ENCODE peak calls at places on chromosomes 13 and 19, in ten cellular contexts. S is neural progenitor cell, Q is tibial artery, K is breast epithelium, B is stomach, T is ovary, Y is AG04450, H is psoas muscle, P is fibroblast of lung, I is choroid plexus epithelial cell. W is an unnamed sample.

GRCh38 chr19:33234092-33234491 is 8.4 kb upstream of the SLC7A10 start:
- DNase-seq in S (no peak), Q (no peak), K (no peak), B (no peak), T (no peak), Y (no peak), H (no peak), P (no peak), I (no peak), W (no peak)

GRCh38 chr13:98775844-98776598 is 23.5 kb upstream of the SLC15A1 start:
- DNase-seq in S (no peak), Q (no peak), K (no peak), B (peak), T (no peak), Y (no peak), H (no peak), P (peak), I (peak), W (no peak)

GRCh38 chr19:55032170-55032569 is 5.9 kb downstream of the GP6 start:
- DNase-seq in S (no peak), Q (no peak), K (no peak), B (no peak), T (no peak), Y (no peak), H (no peak), P (no peak), I (no peak), W (no peak)

GRCh38 chr19:3950871-3951861 is 18.3 kb downstream of the NMRK2 start:
- DNase-seq in S (no peak), Q (peak), K (no peak), B (no peak), T (no peak), Y (no peak), H (peak), P (peak), I (no peak), W (no peak)

GRCh38 chr19:35008891-35009341 is 8.8 kb downstream of the GRAMD1A start:
- DNase-seq in S (no peak), Q (no peak), K (no peak), B (no peak), T (no peak), Y (no peak), H (no peak), P (no peak), I (no peak), W (no peak)

GRCh38 chr19:3284759-3285646 is 60.5 kb downstream of the CELF5 start:
- DNase-seq in S (peak), Q (no peak), K (peak), B (peak), T (peak), Y (peak), H (peak), P (peak), I (peak), W (no peak)

GRCh38 chr19:47861630-47862029 is 2.6 kb downstream of the TPRX2 start:
- DNase-seq in S (no peak), Q (no peak), K (no peak), B (no peak), T (no peak), Y (no peak), H (no peak), P (no peak), I (no peak), W (no peak)

GRCh38 chr13:51943721-51944120 is 67.5 kb downstream of the ATP7B start:
- DNase-seq in S (no peak), Q (no peak), K (no peak), B (no peak), T (no peak), Y (no peak), H (no peak), P (no peak), I (no peak), W (no peak)

GRCh38 chr19:16330811-16331690 is 6.4 kb downstream of the KLF2 start:
- DNase-seq in S (no peak), Q (no peak), K (no peak), B (no peak), T (no peak), Y (no peak), H (no peak), P (no peak), I (no peak), W (no peak)

GRCh38 chr13:28532226-28533048 is 37.5 kb upstream of the FLT1 start:
- DNase-seq in S (peak), Q (no peak), K (no peak), B (no peak), T (no peak), Y (no peak), H (peak), P (no peak), I (peak), W (no peak)

GRCh38 chr13:20142019-20142926 is 18.6 kb downstream of the GJA3 start:
- DNase-seq in S (no peak), Q (no peak), K (no peak), B (no peak), T (no peak), Y (no peak), H (no peak), P (no peak), I (no peak), W (no peak)

GRCh38 chr19:51311388-51312257 is at the start of gene IGLON5:
- DNase-seq in S (peak), Q (no peak), K (no peak), B (no peak), T (no peak), Y (no peak), H (no peak), P (no peak), I (no peak), W (no peak)

GRCh38 chr13:38514575-38514974 is 164.9 kb downstream of the UFM1 start:
- DNase-seq in S (no peak), Q (no peak), K (no peak), B (no peak), T (no peak), Y (no peak), H (no peak), P (no peak), I (no peak), W (no peak)

GRCh38 chr19:51034704-51035103 is at the start of gene KLK12:
- DNase-seq in S (no peak), Q (no peak), K (no peak), B (no peak), T (no peak), Y (no peak), H (no peak), P (no peak), I (no peak), W (no peak)

GRCh38 chr19:19410553-19411550 is 5.4 kb downstream of the GATAD2A start:
- DNase-seq in S (no peak), Q (no peak), K (no peak), B (no peak), T (no peak), Y (no peak), H (no peak), P (no peak), I (no peak), W (no peak)

GRCh38 chr13:87661471-87661870 is 9.7 kb upstream of the SLITRK5 start:
- DNase-seq in S (no peak), Q (no peak), K (no peak), B (no peak), T (no peak), Y (no peak), H (no peak), P (peak), I (peak), W (no peak)

DNA sequence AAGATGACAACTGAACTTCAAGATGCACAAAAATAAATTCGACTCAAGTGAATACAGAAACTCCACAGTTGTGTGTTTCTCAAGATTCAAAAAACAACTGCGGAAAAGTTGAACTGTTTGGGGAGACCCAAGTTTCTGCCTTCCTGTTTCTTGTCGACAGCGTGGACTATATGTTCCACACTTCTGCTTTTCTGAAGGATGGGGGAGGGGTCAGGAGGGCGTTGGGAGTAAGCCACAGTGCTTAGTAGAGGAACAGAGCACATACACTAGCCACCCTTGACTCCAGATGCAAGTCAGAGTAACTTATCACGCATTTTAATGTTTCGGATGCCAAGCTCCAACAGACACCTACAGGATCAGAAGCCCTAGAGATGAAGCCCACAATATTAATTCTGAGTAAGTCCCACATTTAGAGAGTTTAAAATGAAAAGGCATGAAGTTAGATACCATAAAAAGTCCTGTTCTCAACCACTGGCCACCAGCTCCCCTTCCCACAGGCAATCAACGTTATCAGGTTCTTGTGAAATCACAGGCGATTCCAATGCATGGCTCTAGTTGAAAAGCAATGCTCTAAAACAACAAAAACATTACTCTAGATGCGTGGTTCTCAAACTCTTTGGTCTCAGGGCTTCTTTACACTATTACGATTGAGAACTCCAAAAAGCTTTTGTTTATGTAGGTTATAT is 4.2 kb downstream of the TUBGCP3 start:
- DNase-seq in S (no peak), Q (no peak), K (no peak), B (no peak), T (no peak), Y (no peak), H (peak), P (no peak), I (no peak), W (peak)
- H3K4me3 ChIP-seq in S (no peak), Q (no peak), K (no peak), B (no peak), T (no peak), Y (no peak), H (no peak), P (no peak), I (no peak), W (peak)

GRCh38 chr19:18058208-18059009 is 28.3 kb downstream of the IL12RB1 start:
- DNase-seq in S (peak), Q (peak), K (peak), B (peak), T (peak), Y (no peak), H (peak), P (peak), I (peak), W (peak)

GRCh38 chr19:18060472-18060871 is 26.3 kb downstream of the IL12RB1 start:
- DNase-seq in S (no peak), Q (no peak), K (no peak), B (no peak), T (no peak), Y (no peak), H (no peak), P (no peak), I (no peak), W (no peak)

GRCh38 chr19:18059902-18060301 is 26.8 kb downstream of the IL12RB1 start:
- DNase-seq in S (no peak), Q (no peak), K (no peak), B (no peak), T (no peak), Y (no peak), H (no peak), P (no peak), I (no peak), W (no peak)

GRCh38 chr19:18057557-18057956 is 29.2 kb downstream of the IL12RB1 start:
- DNase-seq in S (no peak), Q (peak), K (no peak), B (peak), T (no peak), Y (no peak), H (peak), P (peak), I (peak), W (no peak)

DNA sequence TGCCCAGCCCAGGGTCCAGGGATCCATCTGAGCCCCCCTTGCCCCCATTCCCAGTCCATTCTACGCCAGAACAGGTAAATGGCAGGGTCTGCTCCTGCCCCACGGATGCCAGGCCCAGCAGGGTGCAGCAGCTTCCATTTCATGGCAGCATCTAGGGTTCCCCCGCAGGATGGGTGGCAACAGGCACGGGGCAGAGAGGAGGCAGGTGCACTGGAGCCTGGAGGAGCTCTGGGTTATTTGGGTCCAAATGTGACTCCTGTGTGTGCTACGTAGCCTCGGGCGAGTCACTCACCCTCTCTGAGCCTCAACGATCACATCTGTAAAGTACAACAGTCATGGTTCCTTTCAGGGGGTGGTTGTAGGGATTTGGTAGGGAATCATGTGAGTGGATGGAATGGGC is 27.4 kb downstream of the IL12RB1 start:
- DNase-seq in S (no peak), Q (no peak), K (no peak), B (no peak), T (no peak), Y (no peak), H (no peak), P (no peak), I (no peak), W (no peak)
- TF ChIP-seq CTCF in S (no peak), Q (no peak), K (no peak), B (no peak), T (no peak), Y (no peak), H (no peak), P (no peak), I (no peak), W (no peak)

DNA sequence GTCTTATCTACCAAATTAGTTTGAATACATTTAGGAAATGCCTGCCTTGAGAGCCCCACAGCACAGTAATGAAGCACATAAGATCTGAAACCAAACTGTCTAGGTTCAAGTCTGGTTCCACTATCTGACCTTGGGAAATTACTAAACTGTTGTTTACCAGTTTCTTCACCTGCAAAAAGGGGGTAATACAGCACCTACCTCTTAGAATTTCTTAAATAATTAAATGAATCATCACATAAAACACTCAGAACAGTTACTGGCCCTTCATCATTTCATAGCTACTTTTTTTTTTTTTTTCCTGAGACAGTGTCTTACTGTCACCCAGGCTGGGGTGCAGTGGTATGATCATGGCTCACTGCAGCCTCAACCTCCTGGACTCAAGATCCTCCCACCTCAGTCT is 59.6 kb downstream of the USP12 start:
- DNase-seq in S (no peak), Q (no peak), K (no peak), B (no peak), T (no peak), Y (no peak), H (no peak), P (no peak), I (no peak), W (no peak)
- H3K4me3 ChIP-seq in S (no peak), Q (no peak), K (no peak), B (no peak), T (no peak), Y (no peak), H (no peak), P (no peak), I (no peak), W (no peak)

GRCh38 chr19:1591421-1592022 is 1.1 kb downstream of the MBD3 start:
- DNase-seq in S (peak), Q (no peak), K (no peak), B (no peak), T (no peak), Y (no peak), H (no peak), P (no peak), I (no peak), W (no peak)

GRCh38 chr19:1587872-1588271 is 4.8 kb downstream of the MBD3 start:
- DNase-seq in S (no peak), Q (no peak), K (no peak), B (no peak), T (no peak), Y (no peak), H (no peak), P (no peak), I (no peak), W (no peak)

GRCh38 chr19:1592023-1592754 is 476 bp downstream of the MBD3 start:
- DNase-seq in S (peak), Q (peak), K (peak), B (peak), T (peak), Y (peak), H (peak), P (peak), I (peak), W (peak)

GRCh38 chr19:1592755-1593628 is at the start of gene MBD3:
- DNase-seq in S (peak), Q (peak), K (peak), B (peak), T (peak), Y (peak), H (peak), P (peak), I (peak), W (peak)

GRCh38 chr19:1590641-1591397 is 1.8 kb downstream of the MBD3 start:
- DNase-seq in S (peak), Q (no peak), K (no peak), B (no peak), T (no peak), Y (no peak), H (no peak), P (peak), I (peak), W (no peak)
- TF ChIP-seq CTCF in S (peak), Q (no peak), K (no peak), B (no peak), T (no peak), Y (peak), H (no peak), P (peak), I (peak), W (peak)

DNA sequence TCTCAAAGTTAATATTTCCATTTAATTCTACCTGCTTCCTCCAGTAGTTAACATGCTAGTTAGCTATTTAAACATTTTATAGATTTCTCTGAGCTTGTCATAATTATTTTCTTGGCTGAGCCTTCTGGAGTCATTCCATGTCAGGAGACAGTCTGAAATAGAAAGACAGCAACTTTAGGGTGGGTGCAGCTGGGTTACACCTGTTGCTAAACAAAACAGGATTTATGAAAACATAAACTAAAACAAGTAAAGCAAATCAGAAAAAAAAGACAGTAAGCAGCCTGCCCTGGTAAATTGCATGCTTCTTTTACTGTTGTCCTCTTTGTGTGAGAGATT is 330.0 kb downstream of the DLEU7 start:
- DNase-seq in S (no peak), Q (no peak), K (no peak), B (no peak), T (no peak), Y (no peak), H (no peak), P (no peak), I (no peak), W (no peak)
- H3K4me3 ChIP-seq in S (no peak), Q (peak), K (no peak), B (no peak), T (no peak), Y (no peak), H (peak), P (no peak), I (no peak), W (no peak)

GRCh38 chr13:22232186-22232585 is 561.3 kb downstream of the FGF9 start:
- DNase-seq in S (no peak), Q (no peak), K (no peak), B (no peak), T (no peak), Y (no peak), H (no peak), P (no peak), I (no peak), W (no peak)

GRCh38 chr13:22235950-22236290 is 565.0 kb downstream of the FGF9 start:
- DNase-seq in S (peak), Q (no peak), K (no peak), B (no peak), T (no peak), Y (no peak), H (no peak), P (no peak), I (no peak), W (no peak)

GRCh38 chr13:22240716-22241115 is 569.8 kb downstream of the FGF9 start:
- DNase-seq in S (no peak), Q (no peak), K (no peak), B (no peak), T (no peak), Y (no peak), H (no peak), P (no peak), I (no peak), W (no peak)

GRCh38 chr13:22238269-22238668 is 567.4 kb downstream of the FGF9 start:
- DNase-seq in S (no peak), Q (no peak), K (no peak), B (no peak), T (no peak), Y (no peak), H (no peak), P (no peak), I (no peak), W (no peak)

DNA sequence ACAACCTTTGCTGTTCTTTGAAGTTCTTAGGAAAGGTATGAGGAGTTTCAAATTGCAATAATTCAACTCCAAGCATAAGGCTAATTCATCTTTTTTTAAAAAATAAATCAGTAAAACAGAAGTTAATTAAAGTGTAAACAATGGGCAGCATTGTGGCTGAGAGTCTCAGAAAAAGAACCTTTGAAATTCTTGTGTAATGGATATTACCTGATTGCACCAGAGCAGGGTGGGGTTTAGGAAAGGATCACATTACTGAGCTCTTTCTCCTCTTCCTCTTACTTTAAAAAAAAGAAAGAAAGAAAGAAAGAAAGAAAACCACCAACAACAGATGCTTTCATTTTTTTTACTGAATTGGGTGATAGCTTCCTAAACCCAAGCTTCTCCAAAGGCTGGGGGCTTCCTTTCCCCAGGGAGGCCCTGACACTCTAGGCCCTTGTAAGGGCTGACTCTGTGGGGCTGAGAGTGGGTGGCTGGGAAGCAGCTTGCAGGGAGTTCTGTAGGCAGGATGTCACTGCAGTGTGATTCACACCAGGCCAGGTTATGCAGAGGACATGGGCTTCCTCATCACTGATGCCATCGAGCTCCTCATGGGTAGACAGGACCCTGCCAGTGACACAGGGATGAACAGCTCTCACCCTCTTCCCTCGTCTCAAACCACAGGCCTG is 564.5 kb downstream of the FGF9 start:
- DNase-seq in S (peak), Q (no peak), K (no peak), B (no peak), T (no peak), Y (no peak), H (no peak), P (no peak), I (no peak), W (no peak)
- TF ChIP-seq CTCF in S (no peak), Q (no peak), K (no peak), B (no peak), T (no peak), Y (no peak), H (no peak), P (no peak), I (no peak), W (no peak)